ENCODE peak calls at places on chromosomes 6 and 20, in eight cellular contexts. Y is mucosa of descending colon; A is fibroblast of lung; R is heart right ventricle; P is ascending aorta; U is CD8-positive, alpha-beta T cell; H is left ventricle myocardium inferior; F is heart left ventricle. M is an unnamed sample. For H3K36me3, the result is how much of the 10 kb centered on the place peaks cover.

GRCh38 chr6:79600313-79601019 is 30.7 kb upstream of the SH3BGRL2 start:
- DNase-seq in Y (no peak), A (no peak), R (no peak), P (no peak), U (no peak), H (no peak), F (no peak), M (no peak)

GRCh38 chr20:22901921-22902320 is 133.2 kb upstream of the SSTR4 start:
- DNase-seq in Y (no peak), A (no peak), R (no peak), P (no peak), U (no peak), H (no peak), F (no peak), M (no peak)

GRCh38 chr6:7469696-7470095 is 71.8 kb upstream of the DSP start:
- DNase-seq in Y (no peak), A (no peak), R (no peak), P (no peak), U (no peak), H (no peak), F (no peak), M (no peak)

GRCh38 chr6:105492706-105493673 is 90.1 kb upstream of the PREP start:
- DNase-seq in Y (no peak), A (peak), R (no peak), P (no peak), U (no peak), H (no peak), F (no peak), M (no peak)

GRCh38 chr6:328184-328670 is 35.9 kb downstream of the DUSP22 start:
- DNase-seq in Y (peak), A (peak), R (peak), P (peak), U (no peak), H (no peak), F (peak), M (peak)

GRCh38 chr6:110656492-110656891 is 158.8 kb downstream of the CDK19 start:
- DNase-seq in Y (peak), A (no peak), R (no peak), P (no peak), U (no peak), H (no peak), F (no peak), M (no peak)

GRCh38 chr6:5082487-5083306 is 2.4 kb upstream of the PPP1R3G start:
- DNase-seq in Y (no peak), A (peak), R (no peak), P (no peak), U (no peak), H (no peak), F (no peak), M (peak)

GRCh38 chr6:160141001-160141726 is 19.5 kb downstream of the SLC22A1 start:
- DNase-seq in Y (peak), A (peak), R (no peak), P (peak), U (no peak), H (no peak), F (no peak), M (peak)

GRCh38 chr20:17678295-17678694 is 3.7 kb downstream of the RRBP1 start:
- DNase-seq in Y (no peak), A (no peak), R (no peak), P (no peak), U (no peak), H (no peak), F (no peak), M (no peak)

GRCh38 chr6:165843121-165843520 is 180.1 kb upstream of the PDE10A start:
- DNase-seq in Y (peak), A (no peak), R (no peak), P (no peak), U (no peak), H (no peak), F (no peak), M (no peak)

GRCh38 chr6:124676033-124676432 is 286.2 kb upstream of the RNF217 start:
- DNase-seq in Y (no peak), A (peak), R (no peak), P (no peak), U (no peak), H (no peak), F (no peak), M (peak)

GRCh38 chr20:60050193-60050960 is 92.2 kb downstream of the CDH26 start:
- DNase-seq in Y (peak), A (no peak), R (no peak), P (no peak), U (no peak), H (no peak), F (no peak), M (no peak)

GRCh38 chr6:40809627-40810026 is 222.5 kb upstream of the LRFN2 start:
- DNase-seq in Y (no peak), A (peak), R (no peak), P (no peak), U (no peak), H (no peak), F (no peak), M (no peak)

GRCh38 chr6:22102671-22103070 is 194.2 kb downstream of the PRL start:
- DNase-seq in Y (no peak), A (peak), R (no peak), P (no peak), U (no peak), H (no peak), F (no peak), M (no peak)

GRCh38 chr6:90859612-90860011 is 272.7 kb upstream of the MAP3K7 start:
- DNase-seq in Y (no peak), A (no peak), R (no peak), P (no peak), U (no peak), H (no peak), F (no peak), M (no peak)

GRCh38 chr6:134424131-134424794 is 106.4 kb upstream of the SGK1 start:
- DNase-seq in Y (no peak), A (no peak), R (no peak), P (no peak), U (no peak), H (no peak), F (no peak), M (no peak)

GRCh38 chr6:56890066-56890465 is 64.8 kb upstream of the BEND6 start:
- DNase-seq in Y (no peak), A (no peak), R (no peak), P (no peak), U (no peak), H (no peak), F (no peak), M (no peak)

GRCh38 chr6:36912583-36912982 is 26.8 kb downstream of the C6orf89 start:
- DNase-seq in Y (no peak), A (peak), R (no peak), P (no peak), U (peak), H (no peak), F (no peak), M (peak)

GRCh38 chr20:61968036-61968810 is 97.5 kb downstream of the TAF4 start:
- DNase-seq in Y (no peak), A (no peak), R (no peak), P (no peak), U (no peak), H (no peak), F (no peak), M (no peak)

GRCh38 chr6:135876048-135876447 is 24.5 kb downstream of the PDE7B start:
- DNase-seq in Y (no peak), A (no peak), R (no peak), P (no peak), U (no peak), H (no peak), F (no peak), M (no peak)

GRCh38 chr6:135884136-135884535 is 32.6 kb downstream of the PDE7B start:
- DNase-seq in Y (no peak), A (no peak), R (no peak), P (no peak), U (no peak), H (no peak), F (no peak), M (no peak)

GRCh38 chr6:135877666-135878065 is 26.2 kb downstream of the PDE7B start:
- DNase-seq in Y (no peak), A (no peak), R (no peak), P (no peak), U (no peak), H (no peak), F (no peak), M (no peak)

GRCh38 chr6:135883045-135883444 is 31.5 kb downstream of the PDE7B start:
- DNase-seq in Y (no peak), A (no peak), R (no peak), P (no peak), U (no peak), H (no peak), F (no peak), M (no peak)

DNA sequence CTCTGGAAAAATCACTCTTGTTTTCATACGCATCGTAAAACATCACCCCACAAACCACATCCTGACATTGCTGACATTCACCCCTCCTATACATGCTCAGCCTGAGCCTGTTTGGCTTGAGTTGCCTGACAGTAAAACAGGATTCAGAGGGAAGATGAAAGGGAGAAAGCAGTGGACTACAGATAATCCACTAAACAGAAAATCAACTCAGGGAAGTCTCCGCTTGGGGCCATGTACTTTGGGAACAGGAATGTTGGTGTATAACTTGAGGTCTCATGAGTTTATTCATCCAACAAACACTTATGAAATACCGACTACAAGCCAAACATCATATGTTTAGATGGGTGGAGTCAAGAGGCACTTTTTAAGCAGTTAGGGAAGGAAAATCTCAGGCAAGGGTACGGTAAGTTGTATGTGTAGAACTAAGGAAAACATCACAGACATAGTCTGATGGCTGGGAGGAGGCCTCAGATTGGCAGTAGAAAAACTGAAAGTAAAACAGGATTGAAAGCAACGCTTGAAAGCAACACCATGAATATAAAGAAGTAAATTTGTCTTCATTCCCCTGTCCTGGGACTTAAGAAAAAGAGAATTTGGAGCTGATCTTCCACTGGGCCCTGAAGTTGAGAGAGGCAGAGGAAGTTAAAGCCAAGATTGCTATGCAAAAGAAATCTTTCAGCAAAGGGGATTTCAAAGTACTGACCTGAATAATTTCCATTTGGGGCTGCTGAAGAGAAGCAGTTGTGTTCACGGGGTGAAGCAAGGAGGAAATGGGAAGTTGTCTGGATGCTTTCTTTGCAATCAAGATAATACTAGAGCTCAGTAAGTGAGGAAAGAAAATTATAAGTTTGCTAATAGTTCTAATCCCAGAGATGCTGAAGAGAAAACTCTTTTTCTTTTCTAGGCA is 28.8 kb downstream of the PDE7B start:
- DNase-seq in Y (peak), A (peak), R (no peak), P (no peak), U (peak), H (no peak), F (no peak), M (peak)
- H3K4me3 ChIP-seq in Y (no peak), A (peak), R (peak), P (no peak), U (peak), H (peak), F (peak), M (no peak)

GRCh38 chr6:89198235-89198634 is 18.9 kb downstream of the GABRR1 start:
- DNase-seq in Y (no peak), A (no peak), R (no peak), P (no peak), U (no peak), H (no peak), F (no peak), M (no peak)
- TF ChIP-seq CTCF in Y (no peak), A (no peak), R (no peak), P (no peak), U (no peak), H (no peak), F (no peak), M (no peak)

GRCh38 chr20:32432277-32432676 is 74.1 kb downstream of the ASXL1 start:
- DNase-seq in Y (no peak), A (no peak), R (no peak), P (no peak), U (no peak), H (no peak), F (no peak), M (no peak)
- H3K36me3 ChIP-seq in Y (under half), A (under half), R (under half), P (half or more), U (half or more), H (half or more), F (half or more), M (under half)

GRCh38 chr6:70415660-70416059 is 2.4 kb downstream of the FAM135A start:
- DNase-seq in Y (no peak), A (peak), R (no peak), P (no peak), U (no peak), H (no peak), F (no peak), M (no peak)
- H3K4me3 ChIP-seq in Y (no peak), A (no peak), R (no peak), P (no peak), U (no peak), H (no peak), F (no peak), M (no peak)

GRCh38 chr6:89492025-89492640 is 59.2 kb downstream of the ANKRD6 start:
- DNase-seq in Y (no peak), A (no peak), R (no peak), P (no peak), U (no peak), H (no peak), F (no peak), M (no peak)

GRCh38 chr6:89495961-89496535 is 63.1 kb downstream of the ANKRD6 start:
- DNase-seq in Y (no peak), A (no peak), R (no peak), P (no peak), U (no peak), H (no peak), F (no peak), M (no peak)

GRCh38 chr6:89489078-89489477 is 56.1 kb downstream of the ANKRD6 start:
- DNase-seq in Y (no peak), A (no peak), R (no peak), P (no peak), U (no peak), H (no peak), F (no peak), M (no peak)

GRCh38 chr6:89488438-89488837 is 55.5 kb downstream of the ANKRD6 start:
- DNase-seq in Y (no peak), A (no peak), R (no peak), P (no peak), U (no peak), H (no peak), F (no peak), M (no peak)

GRCh38 chr6:89494131-89494793 is 61.3 kb downstream of the ANKRD6 start:
- DNase-seq in Y (no peak), A (no peak), R (no peak), P (no peak), U (no peak), H (no peak), F (no peak), M (no peak)
- TF ChIP-seq CTCF in Y (no peak), A (no peak), R (no peak), P (no peak), U (no peak), H (no peak), F (no peak), M (no peak)

GRCh38 chr20:38414769-38415450 is 20.2 kb downstream of the SNHG17 start:
- DNase-seq in Y (no peak), A (no peak), R (no peak), P (no peak), U (no peak), H (no peak), F (no peak), M (no peak)
- H3K36me3 ChIP-seq in Y (under half), A (under half), R (under half), P (under half), U (under half), H (under half), F (under half), M (under half)

DNA sequence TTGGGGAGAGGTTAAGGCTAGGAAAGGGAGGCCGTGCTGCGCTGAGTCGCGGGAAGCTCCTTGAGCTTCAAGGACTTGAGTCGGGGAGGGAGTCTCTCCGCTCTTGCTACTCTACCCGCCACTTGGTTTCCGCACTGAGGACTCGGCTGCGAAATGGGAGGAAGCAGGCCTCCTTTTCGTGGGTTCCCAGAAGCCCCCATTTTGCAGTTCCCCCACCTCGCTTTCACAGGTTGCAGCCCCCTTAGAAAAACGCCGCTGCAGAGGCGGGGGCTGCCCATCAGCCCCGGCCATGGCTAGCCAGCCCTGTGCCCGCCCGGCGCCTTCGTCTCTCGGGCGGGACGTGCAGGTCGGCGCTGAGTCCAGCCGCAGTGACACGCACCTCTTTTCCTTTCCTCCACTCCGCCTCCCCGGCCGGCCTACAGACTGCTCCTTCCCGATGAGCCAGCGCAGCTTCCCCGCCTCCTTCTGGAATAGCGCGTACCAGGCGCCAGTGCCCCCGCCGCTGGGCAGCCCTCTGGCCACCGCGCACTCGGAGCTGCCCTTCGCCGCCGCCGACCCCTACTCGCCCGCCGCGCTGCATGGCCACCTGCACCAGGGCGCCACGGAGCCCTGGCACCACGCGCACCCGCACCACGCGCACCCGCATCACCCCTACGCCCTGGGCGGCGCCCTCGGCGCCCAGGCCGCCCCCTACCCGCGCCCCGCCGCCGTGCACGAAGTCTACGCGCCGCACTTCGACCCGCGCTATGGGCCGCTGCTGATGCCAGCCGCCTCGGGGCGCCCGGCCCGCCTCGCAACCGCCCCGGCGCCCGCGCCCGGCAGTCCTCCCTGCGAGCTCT is 5.0 kb downstream of the VGLL2 start:
- DNase-seq in Y (peak), A (peak), R (no peak), P (no peak), U (no peak), H (no peak), F (no peak), M (no peak)
- H3K4me3 ChIP-seq in Y (no peak), A (no peak), R (peak), P (peak), U (no peak), H (peak), F (peak), M (peak)

GRCh38 chr6:3965071-3965718 is 113.7 kb downstream of the FAM217A start:
- DNase-seq in Y (no peak), A (peak), R (no peak), P (no peak), U (no peak), H (no peak), F (no peak), M (no peak)

GRCh38 chr6:3970097-3970496 is 108.8 kb downstream of the FAM217A start:
- DNase-seq in Y (no peak), A (no peak), R (no peak), P (no peak), U (no peak), H (no peak), F (no peak), M (no peak)

GRCh38 chr6:3962897-3963296 is 113.7 kb downstream of the FAM50B start:
- DNase-seq in Y (no peak), A (no peak), R (no peak), P (no peak), U (no peak), H (no peak), F (peak), M (no peak)

GRCh38 chr6:3963404-3963803 is 114.2 kb downstream of the FAM50B start:
- DNase-seq in Y (no peak), A (no peak), R (no peak), P (no peak), U (no peak), H (no peak), F (no peak), M (no peak)

GRCh38 chr6:3966426-3966825 is 112.5 kb downstream of the FAM217A start:
- DNase-seq in Y (no peak), A (no peak), R (no peak), P (no peak), U (no peak), H (no peak), F (no peak), M (no peak)
- TF ChIP-seq CTCF in Y (no peak), A (no peak), R (no peak), P (no peak), U (no peak), H (no peak), F (no peak), M (no peak)

GRCh38 chr6:43347021-43347420 is 22.4 kb downstream of the ZNF318 start:
- DNase-seq in Y (no peak), A (no peak), R (no peak), P (no peak), U (no peak), H (no peak), F (no peak), M (no peak)

GRCh38 chr6:43347444-43347843 is 22.0 kb downstream of the ZNF318 start:
- DNase-seq in Y (no peak), A (no peak), R (no peak), P (no peak), U (no peak), H (no peak), F (no peak), M (no peak)
- H3K36me3 ChIP-seq in Y (under half), A (under half), R (under half), P (half or more), U (under half), H (half or more), F (half or more), M (under half)

GRCh38 chr6:26362093-26362835 is 2.7 kb upstream of the BTN3A2 start:
- DNase-seq in Y (no peak), A (no peak), R (no peak), P (no peak), U (no peak), H (no peak), F (no peak), M (no peak)

GRCh38 chr6:26365633-26365995 is 616 bp downstream of the BTN3A2 start:
- DNase-seq in Y (no peak), A (no peak), R (no peak), P (no peak), U (no peak), H (no peak), F (no peak), M (no peak)

GRCh38 chr6:26362836-26363220 is 2.2 kb upstream of the BTN3A2 start:
- DNase-seq in Y (no peak), A (no peak), R (no peak), P (no peak), U (no peak), H (no peak), F (no peak), M (no peak)

GRCh38 chr6:26363882-26364825 is 844 bp upstream of the BTN3A2 start:
- DNase-seq in Y (peak), A (peak), R (no peak), P (no peak), U (no peak), H (no peak), F (no peak), M (no peak)

GRCh38 chr6:26366504-26366903 is 1.5 kb downstream of the BTN3A2 start:
- DNase-seq in Y (no peak), A (no peak), R (no peak), P (no peak), U (no peak), H (no peak), F (no peak), M (no peak)
- H3K4me3 ChIP-seq in Y (no peak), A (no peak), R (peak), P (no peak), U (peak), H (peak), F (peak), M (no peak)

M was measured in kidney epithelial cell.